ENCODE peak calls at places on chromosomes 12 and 14, in nine cellular contexts. D is AG09309, W is mammary epithelial cell, B is ovary, R is choroid plexus epithelial cell, M is OCI-LY7, K is BJ, P is astrocyte of the cerebellum, E is A549. L is an unnamed sample.

GRCh38 chr14:93951798-93952540 is 24.4 kb downstream of the ASB2 start:
- DNase-seq in B (no peak), D (no peak), E (no peak), K (no peak), M (no peak), W (no peak), R (no peak), P (no peak), L (no peak)

GRCh38 chr14:68604361-68604730 is 188.5 kb downstream of the ZFP36L1 start:
- DNase-seq in E (no peak), M (no peak), R (no peak), K (no peak), B (no peak), D (no peak), P (no peak), W (no peak), L (no peak)

GRCh38 chr14:57060276-57060956 is 208.3 kb downstream of the EXOC5 start:
- DNase-seq in P (no peak), R (no peak), K (no peak), E (no peak), B (no peak), M (no peak), W (peak), D (no peak), L (no peak)

GRCh38 chr12:57632369-57632897 is 568 bp downstream of the B4GALNT1 start:
- DNase-seq in W (peak), P (no peak), B (peak), E (no peak), K (no peak), D (no peak), R (no peak), M (no peak), L (no peak)

GRCh38 chr12:107992870-107993451 is 136.1 kb upstream of the WSCD2 start:
- DNase-seq in M (peak), D (no peak), K (no peak), E (peak), B (no peak), W (peak), P (no peak), R (peak), L (no peak)

GRCh38 chr14:56081139-56081538 is 37.1 kb upstream of the PELI2 start:
- DNase-seq in K (peak), W (no peak), P (no peak), R (no peak), E (no peak), B (no peak), D (peak), M (no peak), L (no peak)

GRCh38 chr14:65958664-65959562 is 527.3 kb upstream of the CCDC196 start:
- DNase-seq in D (no peak), M (peak), K (no peak), P (no peak), B (no peak), W (no peak), R (peak), E (peak), L (no peak)

GRCh38 chr14:90518075-90518940 is 121.5 kb downstream of the CALM1 start:
- DNase-seq in K (no peak), P (no peak), E (no peak), R (peak), D (no peak), W (no peak), B (no peak), M (no peak), L (no peak)

GRCh38 chr12:42128327-42128726 is 16.3 kb downstream of the GXYLT1 start:
- DNase-seq in R (peak), P (no peak), K (no peak), E (no peak), M (no peak), W (peak), D (no peak), B (no peak), L (no peak)

GRCh38 chr12:95118138-95118787 is 44.8 kb upstream of the NR2C1 start:
- DNase-seq in B (no peak), D (peak), R (peak), K (peak), M (no peak), E (peak), W (peak), P (peak), L (no peak)

GRCh38 chr12:15899282-15899870 is 11.8 kb upstream of the DERA start:
- DNase-seq in M (peak), E (no peak), D (no peak), B (no peak), R (peak), K (no peak), P (no peak), W (no peak), L (no peak)

GRCh38 chr12:5376591-5377207 is 55.2 kb upstream of the NTF3 start:
- DNase-seq in W (peak), R (no peak), B (no peak), P (no peak), E (no peak), M (no peak), D (no peak), K (no peak), L (no peak)

GRCh38 chr12:122203301-122203967 is at the start of gene B3GNT4:
- DNase-seq in K (no peak), P (no peak), R (peak), E (peak), W (peak), D (no peak), M (no peak), B (no peak), L (no peak)

GRCh38 chr14:52848626-52849025 is 57.2 kb upstream of the GNPNAT1 start:
- DNase-seq in R (peak), P (no peak), D (no peak), W (no peak), K (no peak), E (no peak), M (no peak), B (no peak), L (no peak)

GRCh38 chr12:56004211-56004610 is 7.1 kb downstream of the SUOX start:
- DNase-seq in R (no peak), B (no peak), W (no peak), M (no peak), P (no peak), E (no peak), D (no peak), K (no peak), L (no peak)

GRCh38 chr12:3980504-3981272 is 107.5 kb upstream of the PARP11 start:
- DNase-seq in W (no peak), P (no peak), D (no peak), B (no peak), R (no peak), M (no peak), K (no peak), E (no peak), L (no peak)

GRCh38 chr14:93173943-93174395 is 10.7 kb downstream of the MOAP1 start:
- DNase-seq in W (peak), B (no peak), P (no peak), K (no peak), E (no peak), R (peak), M (no peak), D (no peak), L (no peak)

GRCh38 chr14:95875831-95876768 is 532 bp upstream of the TUNAR start:
- DNase-seq in W (no peak), D (no peak), R (no peak), E (no peak), K (no peak), P (no peak), B (no peak), M (no peak), L (no peak)

GRCh38 chr14:104395276-104395675 is 184.3 kb upstream of the C14orf180 start:
- DNase-seq in M (no peak), W (no peak), K (no peak), B (peak), E (no peak), P (no peak), D (no peak), R (no peak), L (no peak)

GRCh38 chr12:91575631-91576030 is 393.0 kb upstream of the DCN start:
- DNase-seq in D (no peak), K (no peak), W (no peak), E (no peak), M (no peak), P (no peak), R (no peak), B (no peak), L (no peak)

GRCh38 chr12:4443616-4444015 is 2.0 kb downstream of the FGF6 start:
- DNase-seq in B (no peak), R (no peak), E (no peak), W (no peak), D (no peak), K (no peak), M (no peak), P (no peak), L (no peak)

GRCh38 chr14:67562025-67562775 is 29.1 kb downstream of the PLEKHH1 start:
- DNase-seq in B (no peak), P (no peak), W (no peak), R (no peak), E (no peak), M (no peak), D (no peak), K (no peak), L (no peak)

GRCh38 chr12:67526129-67526528 is 122.4 kb upstream of the DYRK2 start:
- DNase-seq in W (no peak), R (no peak), D (no peak), P (no peak), B (no peak), E (no peak), M (no peak), K (no peak), L (no peak)

GRCh38 chr12:76766161-76766560 is 2.2 kb downstream of the ZDHHC17 start:
- DNase-seq in B (no peak), W (no peak), K (no peak), E (no peak), D (no peak), P (no peak), M (no peak), R (no peak), L (no peak)

GRCh38 chr12:47105914-47106674 is 26.3 kb upstream of the AMIGO2 start:
- DNase-seq in D (no peak), E (no peak), P (no peak), R (no peak), W (no peak), M (no peak), K (no peak), B (no peak), L (no peak)

GRCh38 chr12:3962661-3963483 is 89.7 kb upstream of the PARP11 start:
- DNase-seq in R (no peak), E (no peak), P (no peak), W (no peak), B (no peak), M (no peak), K (no peak), D (no peak), L (no peak)

GRCh38 chr12:71014180-71014785 is 93.7 kb upstream of the PTPRR start:
- DNase-seq in B (no peak), E (peak), D (no peak), R (peak), W (peak), P (peak), K (no peak), M (no peak), L (no peak)

GRCh38 chr14:102891556-102891955 is 30.9 kb upstream of the AMN start:
- DNase-seq in P (peak), W (no peak), B (no peak), M (no peak), D (no peak), K (peak), E (no peak), R (peak), L (peak)

GRCh38 chr14:69660344-69661193 is 49.2 kb downstream of the SUSD6 start:
- DNase-seq in R (no peak), K (no peak), B (no peak), D (no peak), P (no peak), M (no peak), E (no peak), W (no peak), L (no peak)

GRCh38 chr14:69658664-69659261 is 47.4 kb downstream of the SUSD6 start:
- DNase-seq in B (no peak), E (no peak), M (no peak), R (peak), W (peak), D (no peak), P (no peak), K (no peak), L (no peak)

GRCh38 chr14:69661194-69661537 is 49.8 kb downstream of the SUSD6 start:
- DNase-seq in E (no peak), P (no peak), K (no peak), D (no peak), M (no peak), B (no peak), R (no peak), W (no peak), L (no peak)

GRCh38 chr14:69654109-69654508 is 42.7 kb downstream of the SUSD6 start:
- DNase-seq in E (no peak), R (no peak), W (peak), M (no peak), K (no peak), P (no peak), D (no peak), B (no peak), L (no peak)

DNA sequence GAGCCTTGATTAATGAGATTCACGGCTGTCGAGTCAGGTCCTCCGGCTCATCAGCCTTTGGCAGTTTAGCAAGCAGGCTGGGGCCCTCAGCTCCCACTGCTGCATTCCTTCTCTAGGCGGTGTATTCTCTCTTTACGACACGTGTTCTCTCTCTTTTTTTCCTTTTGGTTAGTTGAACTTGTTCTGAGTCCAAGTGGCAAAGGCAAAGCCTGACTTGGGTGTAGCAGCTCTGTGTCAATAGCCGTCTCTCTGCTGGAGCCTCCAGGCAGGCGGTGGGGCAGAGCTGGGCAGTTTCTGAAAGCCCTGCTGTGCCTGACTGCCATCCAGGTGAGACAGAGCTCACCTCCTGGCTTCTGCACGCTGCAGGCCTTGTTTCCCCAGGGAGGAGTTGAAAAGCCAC is 46.6 kb downstream of the SUSD6 start:
- DNase-seq in E (no peak), M (no peak), K (no peak), D (no peak), P (no peak), R (peak), W (peak), B (no peak), L (no peak)
- H3K4me3 ChIP-seq in E (no peak), M (no peak), K (no peak), D (no peak), P (no peak), R (no peak), W (peak), B (no peak), L (no peak)

GRCh38 chr14:105945891-105946290 is 419.5 kb downstream of the TMEM121 start:
- DNase-seq in E (no peak), W (no peak), D (no peak), B (no peak), M (no peak), R (no peak), K (no peak), P (no peak), L (no peak)
- TF ChIP-seq CTCF in E (peak), W (no peak), D (no peak), B (no peak), M (no peak), R (no peak), K (no peak), P (no peak), L (no peak)

GRCh38 chr14:58238252-58239247 is 6.1 kb upstream of the PSMA3 start:
- DNase-seq in E (no peak), D (no peak), P (no peak), M (no peak), W (peak), K (no peak), R (peak), B (peak), L (no peak)
- H3K4me3 ChIP-seq in E (no peak), D (peak), P (no peak), M (peak), W (peak), K (peak), R (peak), B (peak), L (peak)

GRCh38 chr12:105508096-105508495 is 177.6 kb downstream of the C12orf75 start:
- DNase-seq in M (no peak), E (no peak), B (no peak), K (no peak), P (no peak), R (no peak), W (peak), D (no peak), L (no peak)
- TF ChIP-seq CTCF in M (no peak), E (no peak), B (no peak), K (no peak), P (no peak), R (no peak), W (no peak), D (no peak), L (no peak)

GRCh38 chr12:82842480-82842879 is 155.8 kb downstream of the TMTC2 start:
- DNase-seq in R (no peak), B (no peak), W (no peak), P (no peak), E (no peak), D (no peak), K (no peak), M (no peak), L (no peak)

GRCh38 chr12:82838827-82839226 is 152.1 kb downstream of the TMTC2 start:
- DNase-seq in R (no peak), E (no peak), M (no peak), W (no peak), D (no peak), P (no peak), B (no peak), K (no peak), L (no peak)

GRCh38 chr12:82838123-82838522 is 151.4 kb downstream of the TMTC2 start:
- DNase-seq in D (no peak), R (no peak), M (no peak), B (no peak), P (no peak), K (no peak), W (no peak), E (no peak), L (no peak)

GRCh38 chr12:82841379-82841778 is 154.7 kb downstream of the TMTC2 start:
- DNase-seq in D (no peak), M (no peak), B (no peak), K (no peak), E (no peak), P (no peak), R (no peak), W (no peak), L (no peak)
- H3K4me3 ChIP-seq in D (no peak), M (no peak), B (no peak), K (no peak), E (no peak), P (no peak), R (no peak), W (no peak), L (no peak)